ENCODE peak calls at places on chromosomes 4 and X, in nine cellular contexts. J is ovary; B is stimulated activated CD8-positive, alpha-beta memory T cell treated with anti-CD3 and anti-CD28 coated beads, Interleukin-2, amount 100 ng/mL, for 48 hours; T is effector CD4-positive, alpha-beta T cell; Z is uterus; G is PC-3; K is iPS-NIHi11; O is glomerular endothelial cell; H is activated T-cell treated with anti-CD3 and anti-CD28 coated beads for 1 hour. M is an unnamed sample.

GRCh38 chrX:17377047-17377692 is 2.2 kb downstream of the NHS start:
- DNase-seq in J (peak; percentile 37), B (no peak), T (no peak), Z (peak; percentile 43), G (no peak), K (no peak), O (no peak), H (no peak), M (peak; percentile 54)

GRCh38 chrX:21487832-21488231 is 113.6 kb downstream of the CNKSR2 start:
- DNase-seq in J (no peak), B (no peak), T (no peak), Z (no peak), G (peak; percentile 78), K (no peak), O (no peak), H (no peak), M (peak; percentile 4)

GRCh38 chr4:26887809-26888208 is 27.2 kb downstream of the STIM2 start:
- DNase-seq in J (no peak), B (no peak), T (no peak), Z (no peak), G (no peak), K (no peak), O (no peak), H (no peak), M (no peak)

GRCh38 chrX:68684291-68684918 is 36.9 kb downstream of the STARD8 start:
- DNase-seq in J (no peak), B (no peak), T (no peak), Z (peak; percentile 51), G (no peak), K (no peak), O (no peak), H (no peak), M (no peak)

GRCh38 chr4:67571975-67572374 is 13.4 kb downstream of the STAP1 start:
- DNase-seq in J (no peak), B (no peak), T (no peak), Z (no peak), G (no peak), K (no peak), O (no peak), H (no peak), M (no peak)

GRCh38 chrX:40420899-40421729 is 159.7 kb upstream of the ATP6AP2 start:
- DNase-seq in J (no peak), B (no peak), T (no peak), Z (no peak), G (no peak), K (peak; percentile 25), O (no peak), H (no peak), M (no peak)

GRCh38 chr4:123352240-123352945 is 44.2 kb upstream of the SPRY1 start:
- DNase-seq in J (no peak), B (no peak), T (no peak), Z (no peak), G (no peak), K (no peak), O (no peak), H (no peak), M (no peak)

GRCh38 chr4:21893136-21893535 is 55.4 kb downstream of the KCNIP4 start:
- DNase-seq in J (no peak), B (no peak), T (no peak), Z (no peak), G (no peak), K (no peak), O (no peak), H (no peak), M (no peak)

GRCh38 chrX:131746491-131746968 is 202.7 kb downstream of the OR13H1 start:
- DNase-seq in J (peak; percentile 87), B (no peak), T (peak; percentile 78), Z (peak; percentile 83), G (peak; percentile 91), K (no peak), O (no peak), H (no peak), M (no peak)

GRCh38 chr4:7630559-7631287 is 196.0 kb upstream of the PSAPL1 start:
- DNase-seq in J (peak; percentile 58), B (no peak), T (no peak), Z (peak; percentile 54), G (peak; percentile 94), K (no peak), O (peak; percentile 14), H (no peak), M (no peak)

GRCh38 chr4:76956961-76957738 is 7.6 kb downstream of the SEPTIN11 start:
- DNase-seq in J (no peak), B (no peak), T (no peak), Z (no peak), G (no peak), K (no peak), O (no peak), H (no peak), M (no peak)

GRCh38 chrX:111151764-111152163 is 55.8 kb downstream of the PAK3 start:
- DNase-seq in J (no peak), B (no peak), T (no peak), Z (no peak), G (peak; percentile 61), K (no peak), O (no peak), H (no peak), M (no peak)

GRCh38 chrX:150763810-150764209 is 70.6 kb downstream of the MTMR1 start:
- DNase-seq in J (no peak), B (no peak), T (no peak), Z (no peak), G (no peak), K (peak; percentile 27), O (no peak), H (no peak), M (no peak)

GRCh38 chrX:39336709-39337294 is 535.5 kb downstream of the MID1IP1 start:
- DNase-seq in J (peak; percentile 33), B (no peak), T (no peak), Z (peak; percentile 70), G (no peak), K (no peak), O (no peak), H (no peak), M (no peak)

GRCh38 chr4:110071466-110071865 is 126.9 kb downstream of the ELOVL6 start:
- DNase-seq in J (no peak), B (no peak), T (no peak), Z (no peak), G (no peak), K (peak; percentile 47), O (no peak), H (no peak), M (no peak)

GRCh38 chrX:11272290-11272689 is 20.9 kb upstream of the AMELX start:
- DNase-seq in J (no peak), B (no peak), T (no peak), Z (no peak), G (no peak), K (no peak), O (no peak), H (no peak), M (no peak)

GRCh38 chr4:100986360-100986868 is 360.9 kb downstream of the PPP3CA start:
- DNase-seq in J (no peak), B (no peak), T (no peak), Z (no peak), G (no peak), K (peak; percentile 25), O (no peak), H (no peak), M (no peak)

GRCh38 chr4:74127745-74128144 is 28.8 kb upstream of the CXCL2 start:
- DNase-seq in J (no peak), B (no peak), T (no peak), Z (no peak), G (no peak), K (no peak), O (no peak), H (no peak), M (no peak)

GRCh38 chr4:28709821-28710330 is 1849.2 kb downstream of the STIM2 start:
- DNase-seq in J (no peak), B (no peak), T (no peak), Z (no peak), G (peak; percentile 54), K (no peak), O (no peak), H (no peak), M (no peak)

GRCh38 chr4:14070289-14070880 is 442.9 kb upstream of the BOD1L1 start:
- DNase-seq in J (no peak), B (no peak), T (no peak), Z (no peak), G (no peak), K (no peak), O (no peak), H (no peak), M (no peak)

GRCh38 chr4:121749225-121749624 is 15.7 kb downstream of the SMIM43 start:
- DNase-seq in J (no peak), B (no peak), T (no peak), Z (no peak), G (no peak), K (peak; percentile 38), O (no peak), H (no peak), M (no peak)

GRCh38 chrX:73267206-73267605 is 52.6 kb upstream of the NAP1L2 start:
- DNase-seq in J (no peak), B (no peak), T (no peak), Z (no peak), G (no peak), K (no peak), O (no peak), H (no peak), M (no peak)

GRCh38 chr4:6035786-6036185 is 17.6 kb upstream of the C4orf50 start:
- DNase-seq in J (no peak), B (no peak), T (no peak), Z (no peak), G (no peak), K (no peak), O (no peak), H (no peak), M (no peak)

GRCh38 chr4:164134388-164134787 is 619.5 kb upstream of the SMIM31 start:
- DNase-seq in J (no peak), B (no peak), T (no peak), Z (no peak), G (no peak), K (no peak), O (no peak), H (no peak), M (no peak)

GRCh38 chrX:47146936-47147859 is 2.2 kb downstream of the RBM10 start:
- DNase-seq in J (no peak), B (no peak), T (no peak), Z (no peak), G (no peak), K (no peak), O (no peak), H (no peak), M (no peak)

GRCh38 chr4:110371016-110371795 is 104.7 kb upstream of the ENPEP start:
- DNase-seq in J (no peak), B (no peak), T (no peak), Z (no peak), G (no peak), K (no peak), O (no peak), H (no peak), M (no peak)

GRCh38 chr4:98430708-98431403 is 169.7 kb downstream of the RAP1GDS1 start:
- DNase-seq in J (no peak), B (no peak), T (no peak), Z (no peak), G (peak; percentile 93), K (no peak), O (no peak), H (no peak), M (no peak)

GRCh38 chr4:114807759-114808404 is 209.3 kb downstream of the UGT8 start:
- DNase-seq in J (no peak), B (no peak), T (peak; percentile 3), Z (no peak), G (peak; percentile 61), K (peak; percentile 74), O (no peak), H (no peak), M (peak; percentile 81)

GRCh38 chrX:97909245-97909644 is 1025.5 kb downstream of the RPA4 start:
- DNase-seq in J (no peak), B (no peak), T (no peak), Z (no peak), G (no peak), K (no peak), O (no peak), H (no peak), M (no peak)

GRCh38 chr4:16000708-16001483 is 37.9 kb upstream of the FGFBP2 start:
- DNase-seq in J (no peak), B (no peak), T (no peak), Z (no peak), G (no peak), K (no peak), O (no peak), H (no peak), M (no peak)

GRCh38 chrX:22424141-22424915 is 151.6 kb downstream of the CBLL2 start:
- DNase-seq in J (no peak), B (no peak), T (no peak), Z (no peak), G (no peak), K (no peak), O (no peak), H (no peak), M (no peak)